ENCODE peak calls at places on chromosomes 11 and 22, in seven cellular contexts. A, J, F, Y, Z, X and R are unnamed samples.

GRCh38 chr22:17201285-17201945 is 17.8 kb downstream of the ADA2 start:
- DNase-seq in J (peak), A (no peak), X (no peak), Z (no peak), F (no peak), Y (peak), R (no peak)

GRCh38 chr11:21866781-21867180 is 326.1 kb upstream of the ANO5 start:
- DNase-seq in Y (no peak), F (no peak), X (no peak), Z (no peak), A (no peak), J (no peak), R (no peak)

GRCh38 chr22:49933236-49933921 is 14.9 kb downstream of the CRELD2 start:
- DNase-seq in A (no peak), J (no peak), Y (peak), X (no peak), F (no peak), Z (peak), R (no peak)

GRCh38 chr11:359181-359714 is 10.1 kb upstream of the B4GALNT4 start:
- DNase-seq in Y (no peak), X (no peak), Z (no peak), A (no peak), F (no peak), J (no peak), R (no peak)

GRCh38 chr22:19632671-19633148 is 81.6 kb upstream of the SEPTIN5 start:
- DNase-seq in Z (peak), A (no peak), X (no peak), J (no peak), F (no peak), Y (no peak), R (no peak)

GRCh38 chr11:86672007-86672621 is at the start of gene ME3:
- DNase-seq in X (no peak), Z (peak), F (no peak), Y (no peak), A (no peak), J (peak), R (peak)

GRCh38 chr11:94773842-94774241 is 5.7 kb downstream of the AMOTL1 start:
- DNase-seq in Z (no peak), Y (no peak), F (no peak), X (no peak), A (no peak), J (no peak), R (no peak)

GRCh38 chr11:14611939-14612338 is 31.7 kb upstream of the PDE3B start:
- DNase-seq in X (no peak), A (no peak), Z (no peak), Y (no peak), F (no peak), J (no peak), R (peak)

GRCh38 chr11:65078151-65078550 is 5.7 kb downstream of the CDCA5 start:
- DNase-seq in A (peak), X (no peak), Y (peak), Z (peak), F (peak), J (peak), R (peak)

GRCh38 chr22:16915711-16916110 is 90.5 kb upstream of the XKR3 start:
- DNase-seq in Z (no peak), X (no peak), J (no peak), F (no peak), A (no peak), Y (no peak), R (no peak)

GRCh38 chr22:29555065-29555644 is 1.6 kb upstream of the THOC5 start:
- DNase-seq in X (no peak), Z (no peak), J (no peak), Y (no peak), A (no peak), F (no peak), R (no peak)

GRCh38 chr22:23838686-23839468 is at the start of gene DERL3:
- DNase-seq in Y (peak), Z (peak), J (peak), A (no peak), X (peak), F (peak), R (peak)

GRCh38 chr11:24872912-24873311 is 376.1 kb downstream of the LUZP2 start:
- DNase-seq in X (no peak), Z (peak), J (no peak), Y (no peak), F (no peak), A (no peak), R (no peak)

GRCh38 chr11:80831374-80831773 is 1390.5 kb upstream of the TENM4 start:
- DNase-seq in Y (no peak), X (no peak), J (no peak), A (no peak), Z (no peak), F (no peak), R (no peak)

GRCh38 chr22:30211124-30211820 is 35.3 kb downstream of the LIF start:
- DNase-seq in X (no peak), Z (peak), J (no peak), F (no peak), A (no peak), Y (no peak), R (no peak)

GRCh38 chr22:30876221-30876751 is 92.3 kb downstream of the MORC2 start:
- DNase-seq in J (no peak), X (no peak), A (no peak), Y (no peak), Z (peak), F (no peak), R (no peak)

GRCh38 chr11:112963368-112963955 is 2.2 kb downstream of the NCAM1 start:
- DNase-seq in J (peak), A (no peak), Z (peak), X (no peak), Y (no peak), F (no peak), R (no peak)

GRCh38 chr11:86588566-86589090 is 83.8 kb downstream of the ME3 start:
- DNase-seq in J (peak), Y (no peak), A (no peak), X (no peak), Z (no peak), F (no peak), R (no peak)

GRCh38 chr11:65791719-65792213 is 4.9 kb downstream of the OVOL1 start:
- DNase-seq in F (no peak), J (no peak), X (peak), Y (no peak), A (no peak), Z (peak), R (peak)

GRCh38 chr22:17436382-17436951 is 67.2 kb downstream of the CECR2 start:
- DNase-seq in A (no peak), F (no peak), X (no peak), Y (no peak), J (peak), Z (no peak), R (no peak)

GRCh38 chr11:77089004-77089545 is 13.6 kb upstream of the OMP start:
- DNase-seq in J (no peak), Z (no peak), X (no peak), F (no peak), Y (no peak), A (no peak), R (no peak)

GRCh38 chr11:126115820-126116319 is 53.2 kb upstream of the CDON start:
- DNase-seq in J (peak), A (peak), F (peak), Z (peak), Y (peak), X (no peak), R (no peak)

GRCh38 chr22:27859336-27859735 is 57.8 kb upstream of the MN1 start:
- DNase-seq in J (no peak), Y (no peak), X (no peak), F (no peak), Z (no peak), A (no peak), R (no peak)

GRCh38 chr22:50209893-50210292 is 9.1 kb downstream of the SELENOO start:
- DNase-seq in Z (peak), A (no peak), X (no peak), J (peak), Y (peak), F (peak), R (no peak)

GRCh38 chr22:26486394-26486793 is 2.7 kb downstream of the SRRD start:
- DNase-seq in F (no peak), J (no peak), X (no peak), Z (no peak), A (no peak), Y (no peak), R (no peak)

GRCh38 chr11:128235446-128235845 is 351.9 kb downstream of the ETS1 start:
- DNase-seq in J (peak), A (no peak), X (no peak), Y (no peak), Z (peak), F (no peak), R (no peak)

GRCh38 chr22:46617250-46618103 is 2.7 kb upstream of the GRAMD4 start:
- DNase-seq in J (no peak), Z (no peak), X (no peak), Y (no peak), A (no peak), F (no peak), R (peak)

GRCh38 chr22:37740455-37741311 is 43.8 kb downstream of the TRIOBP start:
- DNase-seq in X (no peak), F (no peak), J (no peak), A (no peak), Z (no peak), Y (no peak), R (no peak)

GRCh38 chr11:86577663-86578636 is 94.5 kb downstream of the ME3 start:
- DNase-seq in X (no peak), Y (no peak), J (no peak), F (peak), Z (no peak), A (peak), R (no peak)

GRCh38 chr11:133833101-133833898 is 12.0 kb downstream of the SPATA19 start:
- DNase-seq in Z (peak), F (no peak), J (no peak), A (no peak), Y (no peak), X (no peak), R (no peak)

GRCh38 chr11:87712802-87713202 is 462.4 kb downstream of the RAB38 start:
- DNase-seq in X (no peak), Z (no peak), Y (no peak), F (no peak), A (no peak), J (peak), R (no peak)

GRCh38 chr11:76634934-76635333 is 35.6 kb downstream of the LRRC32 start:
- DNase-seq in J (no peak), X (no peak), F (no peak), Y (no peak), Z (no peak), A (no peak), R (no peak)

GRCh38 chr11:71518506-71519471 is 8.3 kb upstream of the KRTAP5-7 start:
- DNase-seq in Z (no peak), J (no peak), Y (no peak), F (no peak), A (no peak), X (no peak), R (no peak)

GRCh38 chr11:65851083-65851579 is 6.8 kb downstream of the CFL1 start:
- DNase-seq in Z (peak), J (peak), A (no peak), Y (peak), F (no peak), X (no peak), R (no peak)

GRCh38 chr22:25235547-25236290 is 16.3 kb downstream of the CRYBB2 start:
- DNase-seq in Z (peak), X (no peak), F (peak), A (peak), J (peak), Y (peak), R (peak)

GRCh38 chr11:12008790-12009616 is 577 bp upstream of the DKK3 start:
- DNase-seq in F (no peak), X (no peak), A (no peak), Y (peak), J (peak), Z (peak), R (no peak)

GRCh38 chr11:73493838-73494598 is 103.9 kb downstream of the FAM168A start:
- DNase-seq in Z (no peak), A (peak), F (peak), Y (no peak), J (peak), X (no peak), R (no peak)

GRCh38 chr11:63521896-63522295 is 14.7 kb upstream of the PLAAT4 start:
- DNase-seq in J (no peak), Z (no peak), X (no peak), A (no peak), F (no peak), Y (no peak), R (no peak)

GRCh38 chr11:80435345-80435744 is 994.5 kb upstream of the TENM4 start:
- DNase-seq in F (no peak), J (no peak), Z (no peak), A (no peak), X (no peak), Y (no peak), R (no peak)

GRCh38 chr22:45548991-45549736 is 46.5 kb downstream of the FBLN1 start:
- DNase-seq in F (no peak), J (peak), A (peak), Z (no peak), X (no peak), Y (peak), R (no peak)

GRCh38 chr22:45546333-45547015 is 43.8 kb downstream of the FBLN1 start:
- DNase-seq in J (no peak), Z (no peak), Y (no peak), X (no peak), A (no peak), F (no peak), R (no peak)

GRCh38 chr22:45547016-45547345 is 44.3 kb downstream of the FBLN1 start:
- DNase-seq in A (no peak), Y (no peak), Z (no peak), J (no peak), F (no peak), X (no peak), R (no peak)

GRCh38 chr22:45549739-45550138 is 47.1 kb downstream of the FBLN1 start:
- DNase-seq in F (no peak), Z (no peak), Y (no peak), J (no peak), A (no peak), X (no peak), R (no peak)

DNA sequence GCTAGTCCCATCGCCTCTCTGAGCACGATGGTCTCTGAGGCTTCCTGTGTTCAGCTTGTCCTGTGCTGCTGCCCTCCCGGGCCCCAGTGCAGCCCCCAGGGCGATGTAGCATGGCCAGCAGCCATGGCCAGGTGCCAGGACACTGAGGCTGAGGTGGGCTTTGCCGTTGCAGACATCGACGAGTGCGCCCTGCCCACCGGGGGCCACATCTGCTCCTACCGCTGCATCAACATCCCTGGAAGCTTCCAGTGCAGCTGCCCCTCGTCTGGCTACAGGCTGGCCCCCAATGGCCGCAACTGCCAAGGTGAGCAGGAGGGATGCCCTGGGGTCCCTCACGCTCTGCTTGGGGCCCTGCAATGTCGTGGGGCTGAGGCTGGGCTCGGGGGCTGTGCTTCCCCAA is 45.8 kb downstream of the FBLN1 start:
- DNase-seq in Z (no peak), Y (no peak), F (no peak), X (no peak), J (no peak), A (no peak), R (no peak)
- H3K27ac ChIP-seq in Z (no peak), Y (no peak), F (no peak), X (no peak), J (no peak), A (peak), R (no peak)

DNA sequence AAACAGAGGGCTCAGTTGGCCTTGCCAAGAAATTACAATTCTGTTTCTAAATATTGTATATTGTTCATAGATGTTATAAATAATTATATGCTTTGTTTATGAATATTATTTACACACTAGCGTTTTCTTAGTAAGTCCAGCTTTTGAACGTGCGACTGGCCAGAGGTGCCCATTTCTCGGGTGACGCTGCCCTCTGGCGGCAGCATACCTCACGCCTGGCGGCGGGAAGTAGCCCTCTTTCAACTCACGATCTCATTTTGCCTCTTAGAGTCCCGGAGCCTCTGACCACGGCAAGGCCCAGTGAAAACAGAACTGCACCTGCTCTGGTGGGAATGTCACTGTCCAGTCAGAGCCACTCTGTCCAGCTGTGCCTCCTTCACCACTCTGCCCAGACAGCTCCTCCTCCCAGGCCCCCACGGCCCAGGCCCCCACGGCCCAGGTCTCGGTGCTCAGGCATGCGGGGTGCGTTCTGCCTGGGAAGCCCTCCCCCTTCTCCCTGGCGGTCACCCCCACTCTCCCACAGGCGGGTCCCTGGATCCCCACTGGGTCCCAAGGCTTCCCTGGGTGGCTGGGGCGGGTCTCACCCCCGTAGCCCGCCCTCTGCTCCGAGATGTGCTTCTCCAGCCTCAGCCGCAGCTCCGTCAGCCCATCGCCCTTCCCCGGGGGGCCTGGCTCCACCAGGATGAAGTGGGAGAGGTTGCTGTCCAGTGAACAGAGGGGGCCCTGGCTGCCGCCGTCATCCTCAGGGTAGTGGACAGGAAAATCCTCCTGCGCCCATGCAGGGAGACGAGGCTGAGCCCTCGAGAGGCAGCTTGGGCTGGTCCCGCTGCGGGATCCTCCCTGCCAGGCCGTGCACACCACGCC is 19.3 kb downstream of the TSSC4 start:
- DNase-seq in A (peak), X (peak), Y (peak), F (peak), Z (peak), J (peak), R (no peak)
- TF ChIP-seq POLR2AphosphoS5 in A (no peak), X (no peak), Y (no peak), F (no peak), Z (no peak), J (no peak), R (no peak)

GRCh38 chr11:130269544-130269943 is 45.2 kb downstream of the ZBTB44 start:
- DNase-seq in J (no peak), F (no peak), Y (no peak), X (peak), A (no peak), Z (no peak), R (no peak)
- TF ChIP-seq REST in J (no peak), F (no peak), Y (no peak), X (no peak), A (no peak), Z (no peak), R (no peak)

GRCh38 chr11:67315325-67315909 is 12.1 kb downstream of the SSH3 start:
- DNase-seq in F (no peak), X (no peak), Y (no peak), A (no peak), J (no peak), Z (no peak), R (no peak)

GRCh38 chr11:67318239-67318555 is 14.9 kb downstream of the SSH3 start:
- DNase-seq in Y (peak), X (no peak), A (no peak), J (no peak), Z (no peak), F (no peak), R (no peak)

GRCh38 chr11:67314218-67314617 is 10.9 kb downstream of the SSH3 start:
- DNase-seq in F (no peak), Y (no peak), A (no peak), J (no peak), X (no peak), Z (no peak), R (no peak)

GRCh38 chr11:67317365-67318238 is 14.3 kb downstream of the SSH3 start:
- DNase-seq in Y (peak), X (peak), A (peak), J (peak), Z (peak), F (peak), R (peak)

GRCh38 chr11:67316882-67317364 is 13.6 kb downstream of the SSH3 start:
- DNase-seq in X (no peak), A (peak), J (no peak), Z (no peak), Y (no peak), F (no peak), R (no peak)
- H3K27ac ChIP-seq in X (peak), A (peak), J (no peak), Z (peak), Y (peak), F (peak), R (peak)

GRCh38 chr11:114282488-114282887 is 13.7 kb upstream of the NNMT start:
- DNase-seq in Y (no peak), Z (no peak), F (no peak), A (no peak), J (peak), X (no peak), R (no peak)

GRCh38 chr11:114283422-114283821 is 12.8 kb upstream of the NNMT start:
- DNase-seq in A (no peak), J (no peak), Y (no peak), F (no peak), X (no peak), Z (no peak), R (no peak)

GRCh38 chr11:114285599-114285998 is 10.6 kb upstream of the NNMT start:
- DNase-seq in F (no peak), A (no peak), Z (no peak), J (peak), X (no peak), Y (peak), R (no peak)

GRCh38 chr11:114284914-114285313 is 11.3 kb upstream of the NNMT start:
- DNase-seq in X (no peak), A (no peak), Z (no peak), F (no peak), J (no peak), Y (no peak), R (no peak)

DNA sequence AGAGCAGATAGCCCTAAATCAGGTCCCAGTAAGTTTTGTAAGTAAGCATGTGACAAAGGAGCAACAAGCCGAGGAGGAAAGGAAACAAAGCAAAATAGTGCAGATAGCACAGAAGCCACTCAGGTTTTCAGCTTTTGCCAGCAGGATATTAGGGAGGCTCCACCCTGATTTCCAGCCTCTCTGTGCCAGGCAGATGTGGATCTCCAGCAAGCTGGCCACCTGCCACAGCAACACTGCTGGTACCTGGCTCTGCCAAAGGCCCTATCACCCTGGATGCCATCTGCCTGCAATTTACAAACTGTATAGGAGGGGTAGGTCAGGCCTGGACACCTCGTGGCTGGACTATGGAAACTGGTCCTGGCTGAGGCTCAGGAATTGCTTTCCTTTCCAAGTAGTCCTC is 12.2 kb upstream of the NNMT start:
- DNase-seq in Z (peak), F (no peak), X (no peak), Y (no peak), J (no peak), A (no peak), R (no peak)
- TF ChIP-seq POLR2AphosphoS5 in Z (no peak), F (no peak), X (no peak), Y (no peak), J (no peak), A (no peak), R (no peak)